ENCODE peak calls at places on chromosomes 3 and 15, in seven cellular contexts. N is adrenal gland, C is neural progenitor cell, U is right cardiac atrium, J is heart left ventricle, R is Panc1, B is heart right ventricle. I is an unnamed sample. For H3K27me3 and H3K4me1, the result is how much of the 10 kb centered on the place peaks cover.

GRCh38 chr15:89469331-89470107 is 26.9 kb downstream of the RHCG start:
- DNase-seq in J (no peak), R (no peak), N (no peak), U (no peak), B (no peak), C (peak), I (no peak)

GRCh38 chr3:188211476-188211875 is 57.5 kb downstream of the LPP start:
- DNase-seq in R (no peak), B (no peak), C (no peak), N (no peak), J (no peak), U (no peak), I (no peak)

GRCh38 chr3:10228248-10228950 is 19.9 kb upstream of the TATDN2 start:
- DNase-seq in C (no peak), B (no peak), R (no peak), J (no peak), U (no peak), N (no peak), I (no peak)

GRCh38 chr3:46423588-46423987 is 16.5 kb downstream of the CCRL2 start:
- DNase-seq in B (no peak), C (no peak), U (no peak), N (no peak), J (no peak), R (no peak), I (no peak)

GRCh38 chr3:72338942-72339749 is 509.1 kb downstream of the SHQ1 start:
- DNase-seq in B (no peak), U (no peak), R (peak), J (no peak), N (peak), C (no peak), I (no peak)

GRCh38 chr3:180048108-180048507 is 11.4 kb upstream of the PEX5L start:
- DNase-seq in U (no peak), C (no peak), B (no peak), N (no peak), R (no peak), J (no peak), I (no peak)

GRCh38 chr15:29103825-29104565 is 165.6 kb downstream of the NSMCE3 start:
- DNase-seq in C (peak), U (peak), R (no peak), N (peak), B (peak), J (peak), I (peak)

GRCh38 chr3:46468758-46469600 is 4.3 kb upstream of the LTF start:
- DNase-seq in J (peak), N (no peak), U (no peak), B (peak), C (no peak), R (no peak), I (no peak)

GRCh38 chr15:59020321-59020720 is 32.9 kb downstream of the RNF111 start:
- DNase-seq in C (no peak), U (no peak), R (no peak), J (no peak), B (no peak), N (no peak), I (no peak)

GRCh38 chr3:146308222-146308621 is 57.3 kb upstream of the PLSCR4 start:
- DNase-seq in B (no peak), U (no peak), N (no peak), R (no peak), J (no peak), C (no peak), I (no peak)

GRCh38 chr3:85316252-85316651 is 357.5 kb downstream of the CADM2 start:
- DNase-seq in C (no peak), J (no peak), N (no peak), B (no peak), R (no peak), U (no peak), I (no peak)

GRCh38 chr3:145550522-145550921 is 610.5 kb downstream of the PLOD2 start:
- DNase-seq in B (no peak), J (no peak), C (no peak), N (no peak), U (no peak), R (no peak), I (no peak)

GRCh38 chr15:81098884-81099601 is 35.0 kb upstream of the CFAP161 start:
- DNase-seq in N (peak), J (peak), R (no peak), C (no peak), B (peak), U (peak), I (no peak)

GRCh38 chr3:186930639-186931486 is 537 bp downstream of the ST6GAL1 start:
- DNase-seq in C (peak), U (peak), R (no peak), J (peak), N (peak), B (peak), I (peak)

GRCh38 chr3:37592328-37592727 is 269.4 kb upstream of the CTDSPL start:
- DNase-seq in U (no peak), C (no peak), N (no peak), R (no peak), B (no peak), J (no peak), I (no peak)

GRCh38 chr3:71593106-71593505 is 9.6 kb upstream of the FOXP1 start:
- DNase-seq in R (no peak), J (no peak), N (no peak), U (no peak), B (no peak), C (no peak), I (no peak)

GRCh38 chr3:123347205-123347604 is 101.7 kb downstream of the ADCY5 start:
- DNase-seq in B (peak), R (no peak), C (no peak), N (no peak), U (peak), J (peak), I (no peak)

GRCh38 chr15:38069506-38069905 is 135.1 kb downstream of the TMCO5A start:
- DNase-seq in J (no peak), U (peak), C (peak), B (no peak), R (no peak), N (no peak), I (no peak)

GRCh38 chr15:63111481-63111880 is 10.2 kb upstream of the LACTB start:
- DNase-seq in C (no peak), N (no peak), B (no peak), R (no peak), U (no peak), J (no peak), I (no peak)

GRCh38 chr3:195162033-195162669 is 108.8 kb downstream of the XXYLT1 start:
- DNase-seq in N (peak), C (no peak), B (no peak), R (no peak), J (no peak), U (peak), I (no peak)

GRCh38 chr3:181252626-181253025 is 263.1 kb upstream of the DNAJC19 start:
- DNase-seq in B (no peak), R (no peak), J (no peak), N (no peak), C (no peak), U (no peak), I (peak)

GRCh38 chr3:102074951-102075350 is 225.6 kb downstream of the NFKBIZ start:
- DNase-seq in N (no peak), R (no peak), C (no peak), J (no peak), B (no peak), U (no peak), I (no peak)

GRCh38 chr15:31235298-31236183 is 91.1 kb upstream of the KLF13 start:
- DNase-seq in R (no peak), N (peak), B (peak), J (peak), U (peak), C (no peak), I (peak)

GRCh38 chr3:119679874-119680273 is 2.7 kb upstream of the COX17 start:
- DNase-seq in C (no peak), B (no peak), R (no peak), J (no peak), N (no peak), U (no peak), I (no peak)

GRCh38 chr3:124263168-124263567 is 271.2 kb upstream of the ROPN1 start:
- DNase-seq in R (no peak), N (no peak), J (no peak), U (no peak), B (no peak), C (no peak), I (no peak)

GRCh38 chr3:66276705-66277274 is 56.0 kb downstream of the SLC25A26 start:
- DNase-seq in C (peak), R (peak), J (peak), N (peak), B (no peak), U (no peak), I (peak)

GRCh38 chr15:90063733-90064247 is 38.5 kb downstream of the IDH2 start:
- DNase-seq in N (no peak), R (no peak), U (no peak), J (no peak), C (no peak), B (no peak), I (no peak)

GRCh38 chr3:70064194-70064787 is 64.8 kb downstream of the SAMMSON start:
- DNase-seq in C (peak), N (no peak), J (no peak), B (no peak), R (peak), U (no peak), I (peak)
- H3K27me3 ChIP-seq in C (under half), N (under half), J (under half), B (under half), R (under half), U (under half), I (under half)

GRCh38 chr3:184682671-184683070 is 29.2 kb downstream of the MAGEF1 start:
- DNase-seq in U (no peak), B (no peak), N (no peak), J (no peak), C (no peak), R (no peak), I (no peak)
- H3K4me1 ChIP-seq in U (under half), B (under half), N (under half), J (under half), C (under half), R (under half), I (under half)

DNA sequence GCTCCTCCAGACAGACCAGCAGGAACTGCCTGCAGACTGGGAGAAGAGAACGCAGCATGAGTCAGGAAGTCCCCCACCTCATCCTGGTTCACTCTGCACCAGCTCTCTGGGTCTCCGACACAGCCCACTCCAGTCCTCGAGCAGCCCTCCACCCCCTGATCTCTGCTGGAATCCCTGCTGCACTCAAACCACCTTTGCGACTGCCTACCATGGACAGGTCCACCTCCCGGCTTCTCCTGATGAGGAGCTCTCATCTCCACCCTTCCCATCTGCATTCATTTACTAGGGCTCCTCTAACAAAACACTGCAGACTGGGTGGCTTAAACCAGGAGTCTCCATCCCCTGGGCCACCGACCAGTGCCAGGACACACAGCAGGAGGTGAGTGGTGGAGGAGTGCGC is 202.2 kb upstream of the IGF1R start:
- DNase-seq in J (no peak), C (no peak), B (no peak), R (no peak), U (no peak), N (no peak), I (no peak)
- H3K27me3 ChIP-seq in J (under half), C (under half), B (under half), R (under half), U (under half), N (under half), I (under half)

GRCh38 chr3:14383753-14384152 is 18.7 kb upstream of the SLC6A6 start:
- DNase-seq in R (no peak), J (no peak), B (no peak), C (no peak), U (no peak), N (no peak), I (no peak)
- H3K4me1 ChIP-seq in R (under half), J (under half), B (under half), C (under half), U (under half), N (under half), I (under half)

I was measured in BE2C.